ENCODE peak calls at places on chromosomes 11 and 22, in eight cellular contexts. R is astrocyte, A is GM12878, H is fibroblast of lung, N is HepG2, U is neuronal stem cell, Y is PC-3, E is adipocyte. J is an unnamed sample.

GRCh38 chr22:25781801-25782200 is 39.8 kb downstream of the MYO18B start:
- DNase-seq in R (no peak), A (no peak), H (no peak), N (no peak), U (no peak), Y (no peak), E (no peak), J (no peak)

GRCh38 chr22:28815729-28816128 is 15.4 kb upstream of the XBP1 start:
- DNase-seq in R (no peak), A (no peak), H (no peak), N (no peak), U (no peak), Y (no peak), E (no peak), J (no peak)

GRCh38 chr22:33770723-33771122 is 149.6 kb downstream of the LARGE1 start:
- DNase-seq in R (no peak), A (no peak), H (no peak), N (no peak), U (no peak), Y (no peak), E (no peak), J (no peak)

GRCh38 chr11:28797536-28797935 is 689.3 kb downstream of the METTL15 start:
- DNase-seq in R (no peak), A (no peak), H (no peak), N (no peak), U (no peak), Y (no peak), E (no peak), J (no peak)

GRCh38 chr22:25120761-25121212 is 78.9 kb upstream of the CRYBB3 start:
- DNase-seq in R (no peak), A (no peak), H (no peak), N (peak; percentile 28), U (no peak), Y (no peak), E (no peak), J (peak; percentile 54)

GRCh38 chr11:108647701-108648527 is 17.0 kb upstream of the DDX10 start:
- DNase-seq in R (peak; percentile 57), A (no peak), H (peak; percentile 75), N (peak; percentile 50), U (peak; percentile 66), Y (peak; percentile 88), E (peak; percentile 92), J (peak; percentile 70)

GRCh38 chr11:47317078-47317828 is 35.2 kb downstream of the MYBPC3 start:
- DNase-seq in R (no peak), A (no peak), H (no peak), N (no peak), U (no peak), Y (no peak), E (no peak), J (no peak)

GRCh38 chr11:92324890-92325289 is 100.3 kb downstream of the FAT3 start:
- DNase-seq in R (no peak), A (no peak), H (no peak), N (no peak), U (no peak), Y (no peak), E (no peak), J (no peak)

GRCh38 chr11:93005239-93005638 is 35.8 kb downstream of the MTNR1B start:
- DNase-seq in R (peak; percentile 59), A (no peak), H (peak; percentile 69), N (no peak), U (no peak), Y (peak; percentile 48), E (peak; percentile 12), J (no peak)

GRCh38 chr11:84543367-84544159 is 1083.6 kb downstream of the DLG2 start:
- DNase-seq in R (no peak), A (no peak), H (peak; percentile 6), N (no peak), U (peak; percentile 23), Y (no peak), E (no peak), J (no peak)

GRCh38 chr11:3803726-3804510 is 4.4 kb upstream of the PGAP2 start:
- DNase-seq in R (peak; percentile 36), A (no peak), H (peak; percentile 65), N (no peak), U (no peak), Y (peak; percentile 79), E (no peak), J (no peak)

GRCh38 chr11:78218707-78219492 is 30.2 kb downstream of the USP35 start:
- DNase-seq in R (no peak), A (no peak), H (no peak), N (no peak), U (no peak), Y (no peak), E (no peak), J (no peak)

GRCh38 chr11:73866586-73866996 is 10.1 kb downstream of the COA4 start:
- DNase-seq in R (peak; percentile 88), A (no peak), H (peak; percentile 90), N (peak; percentile 52), U (no peak), Y (peak; percentile 76), E (peak; percentile 69), J (no peak)

GRCh38 chr11:23749762-23750430 is 747.0 kb upstream of the LUZP2 start:
- DNase-seq in R (no peak), A (no peak), H (no peak), N (no peak), U (no peak), Y (no peak), E (no peak), J (no peak)

GRCh38 chr11:60772666-60773065 is 12.5 kb upstream of the MS4A10 start:
- DNase-seq in R (no peak), A (no peak), H (no peak), N (no peak), U (no peak), Y (no peak), E (no peak), J (no peak)

DNA sequence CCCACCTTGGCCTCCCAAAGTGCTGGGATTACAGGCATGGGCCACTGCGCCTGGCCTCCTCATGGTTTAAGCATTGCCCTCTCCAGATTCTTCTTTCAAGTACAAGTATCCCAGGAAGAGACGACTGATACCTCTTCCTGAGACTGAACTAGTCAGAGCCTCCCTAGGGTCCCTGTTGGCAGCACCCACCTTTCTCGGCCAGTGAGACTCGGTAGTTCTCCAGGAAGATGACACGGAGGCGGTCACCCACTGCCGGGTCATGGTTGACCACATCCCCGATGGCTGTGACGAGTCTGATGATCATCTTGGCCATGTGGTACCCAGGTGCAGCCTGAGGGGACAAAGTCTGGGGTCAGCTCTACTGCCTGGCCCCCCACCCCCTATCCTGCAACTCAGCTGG is 7.2 kb upstream of the RASGRP2 start:
- DNase-seq in R (no peak), A (no peak), H (no peak), N (no peak), U (no peak), Y (no peak), E (no peak), J (no peak)
- H3K9me3 ChIP-seq in R (no peaks in the 10 kb centered on the region), A (no peaks in the 10 kb centered on the region), H (no peaks in the 10 kb centered on the region), N (no peaks in the 10 kb centered on the region), U (no peaks in the 10 kb centered on the region), Y (no peaks in the 10 kb centered on the region), E (no peaks in the 10 kb centered on the region), J (no peaks in the 10 kb centered on the region)

GRCh38 chr11:66371627-66372415 is at the start of gene SLC29A2:
- DNase-seq in R (no peak), A (peak; percentile 61), H (no peak), N (no peak), U (peak; percentile 90), Y (peak; percentile 96), E (peak; percentile 65), J (peak; percentile 86)
- H3K9ac ChIP-seq in R (peak within 1 kb of the TSS; percentile 46), A (peak within 1 kb of the TSS; percentile 84), H (no peak within 1 kb of the TSS), N (peak within 1 kb of the TSS; percentile 71), U (peak within 1 kb of the TSS; percentile 91), Y (peak within 1 kb of the TSS; percentile 90), E (peak within 1 kb of the TSS; percentile 78), J (peak within 1 kb of the TSS; percentile 78)

GRCh38 chr11:123491241-123491640 is 61.2 kb downstream of the GRAMD1B start:
- DNase-seq in R (no peak), A (no peak), H (no peak), N (no peak), U (no peak), Y (no peak), E (no peak), J (no peak)

GRCh38 chr11:123490527-123490926 is 60.5 kb downstream of the GRAMD1B start:
- DNase-seq in R (no peak), A (no peak), H (no peak), N (no peak), U (no peak), Y (no peak), E (no peak), J (no peak)

GRCh38 chr11:123493393-123494063 is 63.5 kb downstream of the GRAMD1B start:
- DNase-seq in R (no peak), A (no peak), H (no peak), N (no peak), U (no peak), Y (peak; percentile 66), E (no peak), J (no peak)

DNA sequence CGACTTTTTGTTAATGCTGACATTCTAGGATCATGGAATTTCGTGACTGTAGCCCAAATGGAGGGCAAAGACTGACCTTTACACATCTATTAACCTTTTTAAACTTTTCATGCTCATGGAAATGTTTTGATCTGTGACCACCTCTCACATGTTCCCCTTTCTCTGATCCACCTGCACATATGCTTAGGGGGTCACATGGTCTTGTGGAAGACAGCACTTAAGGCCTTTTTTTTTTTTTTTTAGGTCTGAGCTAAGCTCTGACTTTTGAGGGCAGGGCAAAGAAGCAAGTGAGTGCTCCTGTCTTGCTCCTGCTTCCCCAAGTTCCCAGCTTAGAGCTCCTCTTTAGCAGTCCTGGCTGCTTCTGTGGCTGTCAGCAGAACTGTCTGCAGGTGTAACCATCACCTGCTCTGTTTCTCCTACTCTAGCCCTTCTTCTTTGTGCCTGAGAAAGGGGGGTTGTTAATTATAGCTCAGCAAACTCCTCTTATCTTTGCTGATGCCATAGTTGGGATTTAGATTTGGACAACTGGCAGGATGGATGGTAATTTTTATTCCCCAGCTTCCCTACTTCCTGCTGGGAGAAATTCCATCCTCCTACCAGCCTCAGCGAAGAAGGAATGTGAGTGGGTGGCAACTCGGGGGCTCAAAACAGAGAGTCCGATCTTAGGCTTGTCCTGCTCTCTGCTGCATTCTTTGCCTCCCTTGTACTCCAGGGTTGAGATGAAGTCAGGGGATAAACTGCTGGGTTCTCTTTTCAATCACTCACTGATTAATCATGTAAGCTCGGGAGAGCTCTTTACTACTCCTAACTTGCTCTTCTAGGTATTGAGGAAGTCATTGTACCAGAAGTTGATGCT is 64.4 kb downstream of the GRAMD1B start:
- DNase-seq in R (peak; percentile 77), A (no peak), H (peak; percentile 85), N (no peak), U (peak; percentile 57), Y (no peak), E (peak; percentile 63), J (no peak)
- H3K4me3 ChIP-seq in R (no peak overlapping the region), A (no peak overlapping the region), H (no peak overlapping the region), N (no peak overlapping the region), U (no peak overlapping the region), Y (no peak overlapping the region), E (peak overlapping the region; percentile 39), J (no peak overlapping the region)

GRCh38 chr22:47498969-47499368 is 736.5 kb downstream of the TBC1D22A start:
- DNase-seq in R (no peak), A (no peak), H (no peak), N (no peak), U (no peak), Y (no peak), E (no peak), J (no peak)

DNA sequence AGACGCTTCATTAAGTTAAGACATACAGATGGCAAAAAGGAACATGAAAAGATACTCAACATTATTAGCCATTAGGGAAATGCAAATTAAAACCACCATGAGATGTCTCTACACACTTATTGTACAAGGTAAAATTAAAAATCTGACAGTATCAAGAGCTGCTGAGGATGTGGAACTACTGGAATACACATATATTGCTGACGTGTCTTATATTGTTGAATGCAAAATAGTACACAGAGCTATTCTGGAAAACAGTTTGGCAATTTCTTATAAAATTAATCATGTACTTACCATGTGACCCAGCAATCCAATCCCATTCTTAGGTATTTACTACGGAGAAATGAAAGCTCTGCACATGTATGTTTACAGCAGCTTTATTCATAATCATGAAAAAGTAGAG is 742.5 kb downstream of the TBC1D22A start:
- DNase-seq in R (no peak), A (no peak), H (no peak), N (no peak), U (no peak), Y (no peak), E (no peak), J (no peak)
- H3K9me3 ChIP-seq in R (peaks cover 7% of the 10 kb centered on the region), A (no peaks in the 10 kb centered on the region), H (no peaks in the 10 kb centered on the region), N (no peaks in the 10 kb centered on the region), U (peaks cover 16% of the 10 kb centered on the region), Y (no peaks in the 10 kb centered on the region), E (peaks cover 20% of the 10 kb centered on the region), J (no peaks in the 10 kb centered on the region)